ENCODE peak calls at places on chromosomes 6 and 20, in seven cellular contexts. One of them, this sample, is unnamed.

GRCh38 chr6:53410508-53411258 is 61.9 kb upstream of the ELOVL5 start:
- DNase-seq in IMR-90: peak
- DNase-seq in H9: peak
- DNase-seq in mesenchymal stem cell: peak
- DNase-seq in H1: no peak
- DNase-seq in neuronal stem cell: no peak
- DNase-seq in mesendoderm: peak
- DNase-seq in this sample: peak

GRCh38 chr20:13336308-13337089 is 115.4 kb downstream of the ISM1 start:
- DNase-seq in neuronal stem cell: no peak
- DNase-seq in mesendoderm: no peak
- DNase-seq in IMR-90: peak
- DNase-seq in H1: no peak
- DNase-seq in H9: no peak
- DNase-seq in mesenchymal stem cell: no peak
- DNase-seq in this sample: peak

GRCh38 chr6:41271901-41272395 is 14.5 kb downstream of the TREM1 start:
- DNase-seq in H9: no peak
- DNase-seq in mesendoderm: no peak
- DNase-seq in H1: peak
- DNase-seq in neuronal stem cell: no peak
- DNase-seq in IMR-90: no peak
- DNase-seq in mesenchymal stem cell: no peak
- DNase-seq in this sample: no peak

GRCh38 chr6:26185004-26185403 is 97.8 kb downstream of the HFE start:
- DNase-seq in IMR-90: no peak
- DNase-seq in neuronal stem cell: no peak
- DNase-seq in H9: no peak
- DNase-seq in mesendoderm: no peak
- DNase-seq in H1: no peak
- DNase-seq in mesenchymal stem cell: no peak
- DNase-seq in this sample: no peak

GRCh38 chr6:134122775-134123174 is 70.4 kb upstream of the SLC2A12 start:
- DNase-seq in IMR-90: no peak
- DNase-seq in neuronal stem cell: no peak
- DNase-seq in H9: no peak
- DNase-seq in mesenchymal stem cell: no peak
- DNase-seq in mesendoderm: no peak
- DNase-seq in H1: no peak
- DNase-seq in this sample: no peak

GRCh38 chr20:25706793-25707192 is 10.1 kb upstream of the ZNF337 start:
- DNase-seq in H1: no peak
- DNase-seq in mesenchymal stem cell: no peak
- DNase-seq in H9: no peak
- DNase-seq in mesendoderm: no peak
- DNase-seq in neuronal stem cell: no peak
- DNase-seq in IMR-90: no peak
- DNase-seq in this sample: no peak

GRCh38 chr20:54189630-54190029 is 15.8 kb upstream of the CYP24A1 start:
- DNase-seq in H1: no peak
- DNase-seq in IMR-90: no peak
- DNase-seq in neuronal stem cell: no peak
- DNase-seq in mesendoderm: no peak
- DNase-seq in H9: no peak
- DNase-seq in mesenchymal stem cell: no peak
- DNase-seq in this sample: no peak

GRCh38 chr6:113994934-113995342 is 24.0 kb upstream of the HDAC2 start:
- DNase-seq in H1: peak
- DNase-seq in mesenchymal stem cell: peak
- DNase-seq in H9: peak
- DNase-seq in IMR-90: peak
- DNase-seq in neuronal stem cell: peak
- DNase-seq in mesendoderm: peak
- DNase-seq in this sample: peak

GRCh38 chr20:2729251-2729713 is 36.7 kb downstream of the EBF4 start:
- DNase-seq in IMR-90: no peak
- DNase-seq in H1: no peak
- DNase-seq in mesendoderm: no peak
- DNase-seq in H9: no peak
- DNase-seq in mesenchymal stem cell: peak
- DNase-seq in neuronal stem cell: no peak
- DNase-seq in this sample: no peak

GRCh38 chr6:85923013-85923430 is 280.3 kb upstream of the SYNCRIP start:
- DNase-seq in H9: peak
- DNase-seq in mesenchymal stem cell: peak
- DNase-seq in neuronal stem cell: peak
- DNase-seq in H1: peak
- DNase-seq in IMR-90: peak
- DNase-seq in mesendoderm: peak
- DNase-seq in this sample: peak

GRCh38 chr20:20083796-20084195 is 31.5 kb downstream of the CFAP61 start:
- DNase-seq in neuronal stem cell: peak
- DNase-seq in H9: no peak
- DNase-seq in H1: no peak
- DNase-seq in mesendoderm: peak
- DNase-seq in mesenchymal stem cell: peak
- DNase-seq in IMR-90: peak
- DNase-seq in this sample: no peak

GRCh38 chr6:19664050-19664449 is 173.1 kb upstream of the ID4 start:
- DNase-seq in H9: no peak
- DNase-seq in IMR-90: no peak
- DNase-seq in H1: no peak
- DNase-seq in neuronal stem cell: no peak
- DNase-seq in mesenchymal stem cell: no peak
- DNase-seq in mesendoderm: no peak
- DNase-seq in this sample: no peak

GRCh38 chr6:94600648-94601047 is 976.7 kb upstream of the MANEA start:
- DNase-seq in neuronal stem cell: no peak
- DNase-seq in mesendoderm: peak
- DNase-seq in H1: no peak
- DNase-seq in IMR-90: no peak
- DNase-seq in H9: no peak
- DNase-seq in mesenchymal stem cell: no peak
- DNase-seq in this sample: no peak

GRCh38 chr6:169296170-169296569 is 42.5 kb upstream of the THBS2 start:
- DNase-seq in H1: peak
- DNase-seq in mesenchymal stem cell: no peak
- DNase-seq in H9: no peak
- DNase-seq in IMR-90: peak
- DNase-seq in mesendoderm: no peak
- DNase-seq in neuronal stem cell: no peak
- DNase-seq in this sample: no peak

GRCh38 chr20:2130668-2131067 is 29.0 kb downstream of the STK35 start:
- DNase-seq in IMR-90: no peak
- DNase-seq in H9: peak
- DNase-seq in H1: no peak
- DNase-seq in mesendoderm: peak
- DNase-seq in mesenchymal stem cell: no peak
- DNase-seq in neuronal stem cell: no peak
- DNase-seq in this sample: no peak

GRCh38 chr6:158122048-158122447 is 46.0 kb downstream of the SERAC1 start:
- DNase-seq in IMR-90: no peak
- DNase-seq in mesenchymal stem cell: no peak
- DNase-seq in H1: no peak
- DNase-seq in mesendoderm: no peak
- DNase-seq in neuronal stem cell: no peak
- DNase-seq in H9: no peak
- DNase-seq in this sample: no peak

GRCh38 chr6:158124288-158124687 is 43.8 kb downstream of the SERAC1 start:
- DNase-seq in IMR-90: no peak
- DNase-seq in mesenchymal stem cell: no peak
- DNase-seq in H9: no peak
- DNase-seq in neuronal stem cell: no peak
- DNase-seq in mesendoderm: no peak
- DNase-seq in H1: no peak
- DNase-seq in this sample: no peak

GRCh38 chr6:158121335-158121734 is 46.7 kb downstream of the SERAC1 start:
- DNase-seq in mesenchymal stem cell: no peak
- DNase-seq in IMR-90: no peak
- DNase-seq in neuronal stem cell: no peak
- DNase-seq in mesendoderm: peak
- DNase-seq in H1: no peak
- DNase-seq in H9: no peak
- DNase-seq in this sample: no peak

DNA sequence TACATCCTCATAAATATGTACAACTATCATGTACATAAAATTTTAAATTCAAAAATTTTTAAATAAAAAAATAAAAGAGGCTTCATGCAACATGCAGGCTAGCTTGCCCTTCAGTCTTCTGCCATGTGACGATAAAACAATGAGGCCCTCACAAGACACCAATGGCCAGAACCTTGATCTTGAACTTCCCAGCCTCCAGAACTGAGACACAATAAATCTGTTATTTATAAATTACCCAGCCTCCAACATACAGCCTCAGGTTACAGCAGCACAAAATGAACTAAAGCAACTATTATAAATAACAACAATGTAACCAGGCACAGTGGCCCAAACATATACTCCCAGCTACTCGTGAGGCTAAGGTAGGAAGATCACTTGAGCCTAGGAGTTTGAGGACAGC is 42.8 kb downstream of the SERAC1 start:
- DNase-seq in H9: no peak
- DNase-seq in mesendoderm: no peak
- DNase-seq in neuronal stem cell: no peak
- DNase-seq in IMR-90: no peak
- DNase-seq in mesenchymal stem cell: no peak
- DNase-seq in H1: no peak
- DNase-seq in this sample: no peak
- H2BK5ac ChIP-seq in H9: no peak
- H2BK5ac ChIP-seq in mesendoderm: no peak
- H2BK5ac ChIP-seq in neuronal stem cell: no peak
- H2BK5ac ChIP-seq in IMR-90: no peak
- H2BK5ac ChIP-seq in mesenchymal stem cell: no peak
- H2BK5ac ChIP-seq in H1: no peak
- H2BK5ac ChIP-seq in this sample: no peak

GRCh38 chr20:39108746-39109145 is 146.6 kb downstream of the DHX35 start:
- DNase-seq in mesenchymal stem cell: no peak
- DNase-seq in H9: no peak
- DNase-seq in H1: no peak
- DNase-seq in mesendoderm: peak
- DNase-seq in IMR-90: peak
- DNase-seq in neuronal stem cell: no peak
- DNase-seq in this sample: no peak

GRCh38 chr20:39110819-39111136 is 148.6 kb downstream of the DHX35 start:
- DNase-seq in mesendoderm: no peak
- DNase-seq in neuronal stem cell: no peak
- DNase-seq in mesenchymal stem cell: no peak
- DNase-seq in H1: no peak
- DNase-seq in H9: no peak
- DNase-seq in IMR-90: no peak
- DNase-seq in this sample: no peak

GRCh38 chr20:39111359-39112195 is 149.4 kb downstream of the DHX35 start:
- DNase-seq in H9: no peak
- DNase-seq in mesendoderm: no peak
- DNase-seq in neuronal stem cell: no peak
- DNase-seq in H1: peak
- DNase-seq in mesenchymal stem cell: no peak
- DNase-seq in IMR-90: no peak
- DNase-seq in this sample: no peak

GRCh38 chr20:39112196-39112743 is 150.1 kb downstream of the DHX35 start:
- DNase-seq in neuronal stem cell: peak
- DNase-seq in H9: peak
- DNase-seq in IMR-90: peak
- DNase-seq in H1: peak
- DNase-seq in mesenchymal stem cell: peak
- DNase-seq in mesendoderm: peak
- DNase-seq in this sample: peak

GRCh38 chr20:39109933-39110818 is 148.0 kb downstream of the DHX35 start:
- DNase-seq in mesenchymal stem cell: no peak
- DNase-seq in mesendoderm: peak
- DNase-seq in H9: peak
- DNase-seq in H1: no peak
- DNase-seq in neuronal stem cell: no peak
- DNase-seq in IMR-90: no peak
- DNase-seq in this sample: no peak
- H3K9ac ChIP-seq in mesenchymal stem cell: no peak
- H3K9ac ChIP-seq in mesendoderm: no peak
- H3K9ac ChIP-seq in H9: no peak
- H3K9ac ChIP-seq in H1: no peak
- H3K9ac ChIP-seq in neuronal stem cell: no peak
- H3K9ac ChIP-seq in IMR-90: no peak
- H3K9ac ChIP-seq in this sample: no peak

DNA sequence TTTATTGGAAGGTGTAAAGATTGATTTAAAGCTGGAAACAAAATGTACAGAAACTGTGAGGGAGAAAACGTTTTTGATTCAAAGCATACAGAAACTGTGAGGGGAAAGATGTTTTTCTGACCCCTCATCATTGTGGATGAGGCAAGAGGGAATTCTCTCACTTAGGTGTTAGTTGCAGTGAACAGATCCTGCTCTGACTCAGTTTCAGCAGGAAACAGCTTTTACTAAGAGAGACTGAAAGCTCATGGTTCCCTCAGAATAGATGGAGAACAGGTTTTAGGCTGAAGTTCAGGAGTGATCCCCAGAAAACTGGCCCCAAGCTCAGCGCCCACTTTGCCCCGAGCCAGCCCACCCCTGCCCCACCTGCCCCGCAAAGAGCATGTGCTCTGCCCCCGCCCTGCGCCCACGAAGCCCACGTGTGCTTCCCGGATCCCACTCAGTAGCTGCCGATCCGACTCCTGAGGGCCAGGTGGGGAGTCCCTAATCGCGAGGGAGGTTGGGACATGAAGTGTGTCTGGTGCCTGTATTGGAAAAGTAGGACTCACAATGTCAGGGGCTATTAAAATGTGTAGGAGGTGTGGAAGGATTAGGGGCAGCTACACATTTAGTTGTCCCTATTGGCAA is 41.2 kb downstream of the DUSP22 start:
- DNase-seq in H1: no peak
- DNase-seq in IMR-90: peak
- DNase-seq in neuronal stem cell: no peak
- DNase-seq in mesenchymal stem cell: no peak
- DNase-seq in H9: no peak
- DNase-seq in mesendoderm: peak
- DNase-seq in this sample: no peak
- H2AK5ac ChIP-seq in H1: no peak
- H2AK5ac ChIP-seq in IMR-90: no peak
- H2AK5ac ChIP-seq in neuronal stem cell: no peak
- H2AK5ac ChIP-seq in mesenchymal stem cell: no peak
- H2AK5ac ChIP-seq in H9: no peak
- H2AK5ac ChIP-seq in mesendoderm: no peak
- H2AK5ac ChIP-seq in this sample: no peak

GRCh38 chr6:131780600-131780999 is 27.2 kb upstream of the ENPP1 start:
- DNase-seq in H1: no peak
- DNase-seq in IMR-90: no peak
- DNase-seq in H9: no peak
- DNase-seq in neuronal stem cell: no peak
- DNase-seq in mesendoderm: no peak
- DNase-seq in mesenchymal stem cell: no peak
- DNase-seq in this sample: no peak
- H2BK5ac ChIP-seq in H1: no peak
- H2BK5ac ChIP-seq in IMR-90: no peak
- H2BK5ac ChIP-seq in H9: no peak
- H2BK5ac ChIP-seq in neuronal stem cell: no peak
- H2BK5ac ChIP-seq in mesendoderm: no peak
- H2BK5ac ChIP-seq in mesenchymal stem cell: no peak
- H2BK5ac ChIP-seq in this sample: no peak